ENCODE peak calls at places on chromosomes 3 and 15, in five cellular contexts. X is cardiac fibroblast, I is neural progenitor cell, Y is HL-60, U is epithelial cell of proximal tubule. S is an unnamed sample.

GRCh38 chr3:194871143-194871863 is 185.6 kb downstream of the FAM43A start:
- DNase-seq in Y (no peak), I (peak), X (peak), U (no peak), S (peak)

GRCh38 chr3:49199244-49199899 is 28.0 kb downstream of the KLHDC8B start:
- DNase-seq in I (no peak), Y (no peak), X (peak), U (no peak), S (peak)

GRCh38 chr3:107208100-107208499 is 169.1 kb upstream of the CCDC54 start:
- DNase-seq in U (peak), X (peak), I (peak), Y (no peak), S (peak)

GRCh38 chr3:127438951-127439350 is 151.1 kb upstream of the PRR20G start:
- DNase-seq in I (no peak), U (no peak), Y (no peak), X (no peak), S (no peak)

GRCh38 chr3:180615954-180616353 is 14.0 kb downstream of the TTC14 start:
- DNase-seq in X (no peak), U (no peak), Y (no peak), I (peak), S (no peak)

GRCh38 chr15:41502787-41503668 is 9.4 kb downstream of the ITPKA start:
- DNase-seq in X (no peak), U (no peak), I (peak), Y (peak), S (no peak)

GRCh38 chr3:159928692-159929091 is 59.9 kb upstream of the IL12A start:
- DNase-seq in Y (no peak), I (no peak), U (peak), X (peak), S (peak)

GRCh38 chr15:101538177-101538576 is 48.7 kb upstream of the PCSK6 start:
- DNase-seq in U (no peak), Y (no peak), X (no peak), I (no peak), S (no peak)

GRCh38 chr3:64133991-64134390 is 91.3 kb downstream of the PRICKLE2 start:
- DNase-seq in I (no peak), U (no peak), X (no peak), Y (no peak), S (no peak)

GRCh38 chr3:151926956-151927355 is 53.5 kb downstream of the SUCNR1 start:
- DNase-seq in Y (no peak), X (no peak), U (peak), I (no peak), S (peak)

GRCh38 chr3:150183619-150184425 is 213.1 kb upstream of the PFN2 start:
- DNase-seq in I (peak), Y (peak), X (peak), U (peak), S (peak)

GRCh38 chr3:141412936-141413354 is 44.6 kb downstream of the ZBTB38 start:
- DNase-seq in U (no peak), I (peak), Y (no peak), X (peak), S (peak)

GRCh38 chr3:114155370-114155821 is 23.5 kb downstream of the DRD3 start:
- DNase-seq in Y (peak), X (peak), I (peak), U (no peak), S (peak)

GRCh38 chr3:12622335-12622734 is 41.6 kb downstream of the RAF1 start:
- DNase-seq in Y (peak), U (no peak), X (no peak), I (no peak), S (no peak)

GRCh38 chr3:154181127-154181691 is 60.0 kb downstream of the ARHGEF26 start:
- DNase-seq in I (peak), X (peak), U (no peak), Y (no peak), S (no peak)

GRCh38 chr3:40847571-40847992 is 322.8 kb downstream of the ZNF621 start:
- DNase-seq in U (no peak), Y (no peak), I (peak), X (peak), S (no peak)

GRCh38 chr15:60966316-60966715 is 262.8 kb downstream of the RORA start:
- DNase-seq in I (no peak), X (no peak), Y (no peak), U (no peak), S (peak)

GRCh38 chr3:78275420-78275852 is 1235.5 kb downstream of the ROBO2 start:
- DNase-seq in X (no peak), Y (no peak), I (no peak), U (no peak), S (no peak)

GRCh38 chr15:73482184-73482583 is 39.2 kb downstream of the REC114 start:
- DNase-seq in U (no peak), Y (peak), X (no peak), I (no peak), S (no peak)

GRCh38 chr15:66023322-66023972 is 154.2 kb downstream of the RAB11A start:
- DNase-seq in X (no peak), I (peak), U (no peak), Y (no peak), S (no peak)

GRCh38 chr3:55721716-55722484 is 234.8 kb upstream of the WNT5A start:
- DNase-seq in X (peak), I (peak), Y (no peak), U (no peak), S (peak)

GRCh38 chr15:40470423-40471104 is at the start of gene CHST14:
- DNase-seq in Y (peak), X (peak), I (peak), U (no peak), S (peak)

GRCh38 chr3:170848294-170848917 is 21.6 kb downstream of the RPL22L1 start:
- DNase-seq in I (no peak), Y (no peak), U (no peak), X (peak), S (no peak)

GRCh38 chr3:184503647-184504046 is 57.9 kb upstream of the EPHB3 start:
- DNase-seq in Y (no peak), X (no peak), U (no peak), I (no peak), S (no peak)

GRCh38 chr15:49460411-49460941 is 37.4 kb downstream of the FGF7 start:
- DNase-seq in I (no peak), U (no peak), X (peak), Y (no peak), S (no peak)

GRCh38 chr15:99393641-99394040 is 142.4 kb downstream of the LRRC28 start:
- DNase-seq in U (no peak), I (no peak), Y (no peak), X (no peak), S (no peak)

GRCh38 chr15:74957301-74958035 is 896 bp upstream of the RPP25 start:
- DNase-seq in U (no peak), I (peak), X (peak), Y (no peak), S (peak)

GRCh38 chr15:74954515-74954914 is 2.1 kb downstream of the RPP25 start:
- DNase-seq in X (peak), I (peak), Y (no peak), U (no peak), S (peak)

GRCh38 chr15:74955017-74955416 is 1.6 kb downstream of the RPP25 start:
- DNase-seq in X (peak), U (no peak), Y (no peak), I (no peak), S (no peak)

GRCh38 chr15:74956648-74957300 is at the start of gene RPP25:
- DNase-seq in I (peak), U (no peak), X (peak), Y (peak), S (peak)

GRCh38 chr15:74955796-74956647 is 550 bp downstream of the RPP25 start:
- DNase-seq in I (peak), X (peak), Y (peak), U (no peak), S (peak)
- TF ChIP-seq CTCF in I (peak), X (peak), Y (no peak), U (peak), S (peak)

DNA sequence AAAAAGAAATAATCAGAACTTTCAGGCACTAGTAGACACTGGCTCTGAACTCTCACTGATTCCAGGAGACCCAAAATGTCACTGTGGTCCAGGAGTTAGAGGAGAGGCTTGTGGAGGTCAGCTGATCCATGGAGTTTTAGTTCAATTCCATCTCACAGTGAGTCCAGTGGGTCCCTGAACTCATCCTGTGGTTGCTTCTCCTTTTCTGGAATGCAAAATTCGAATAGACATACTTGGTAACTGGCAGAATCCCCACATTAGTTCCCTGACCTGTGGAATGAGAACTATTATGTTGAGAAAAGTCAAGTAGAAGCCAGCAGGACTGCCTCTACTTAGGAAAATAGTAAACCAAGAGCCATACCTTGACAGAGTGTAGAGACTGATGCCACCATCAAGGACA is 87.3 kb upstream of the OXTR start:
- DNase-seq in I (no peak), Y (no peak), X (no peak), U (no peak), S (no peak)
- H3K4me3 ChIP-seq in I (no peak), Y (no peak), X (no peak), U (no peak), S (no peak)

GRCh38 chr3:166453472-166453871 is 616.2 kb upstream of the BCHE start:
- DNase-seq in X (no peak), Y (no peak), U (no peak), I (no peak), S (no peak)

GRCh38 chr3:166451997-166452396 is 614.8 kb upstream of the BCHE start:
- DNase-seq in Y (no peak), X (no peak), U (no peak), I (no peak), S (no peak)

GRCh38 chr3:166457382-166457781 is 620.2 kb upstream of the BCHE start:
- DNase-seq in Y (no peak), U (no peak), X (no peak), I (no peak), S (no peak)

GRCh38 chr3:166456291-166456690 is 619.1 kb upstream of the BCHE start:
- DNase-seq in Y (no peak), I (no peak), U (no peak), X (no peak), S (no peak)

DNA sequence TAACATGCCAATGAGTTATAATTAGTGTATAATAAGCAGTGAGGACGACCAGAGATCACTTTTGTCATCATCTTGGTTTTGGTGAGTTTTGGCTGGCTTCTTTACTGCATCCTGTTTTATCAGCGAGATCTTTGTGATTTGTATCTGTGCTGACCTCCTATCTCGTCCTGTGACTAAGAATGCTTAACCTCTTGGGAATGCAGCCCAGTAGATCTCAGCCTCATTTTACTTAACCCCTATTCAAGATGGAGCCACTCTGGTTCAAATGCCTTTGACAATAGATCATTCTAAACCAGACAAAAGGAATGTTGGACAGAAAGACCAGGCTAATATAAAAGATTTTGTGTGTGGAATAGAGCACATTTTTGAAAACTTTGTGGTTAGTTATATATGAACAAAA is 618.5 kb upstream of the BCHE start:
- DNase-seq in I (no peak), Y (no peak), U (no peak), X (no peak), S (no peak)
- TF ChIP-seq CTCF in I (no peak), Y (no peak), U (no peak), X (no peak), S (no peak)

GRCh38 chr15:70710714-70711113 is 52.6 kb downstream of the UACA start:
- DNase-seq in U (no peak), Y (no peak), I (no peak), X (no peak), S (no peak)

GRCh38 chr15:70714575-70714974 is 48.8 kb downstream of the UACA start:
- DNase-seq in X (peak), Y (peak), U (no peak), I (no peak), S (no peak)

GRCh38 chr15:70715840-70716510 is 47.4 kb downstream of the UACA start:
- DNase-seq in I (no peak), X (no peak), Y (no peak), U (no peak), S (no peak)

GRCh38 chr15:70717237-70717793 is 46.0 kb downstream of the UACA start:
- DNase-seq in I (no peak), U (no peak), X (no peak), Y (no peak), S (no peak)

GRCh38 chr15:70713547-70714414 is 49.6 kb downstream of the UACA start:
- DNase-seq in U (peak), Y (no peak), I (peak), X (peak), S (no peak)
- H3K4me3 ChIP-seq in U (no peak), Y (no peak), I (no peak), X (no peak), S (no peak)

DNA sequence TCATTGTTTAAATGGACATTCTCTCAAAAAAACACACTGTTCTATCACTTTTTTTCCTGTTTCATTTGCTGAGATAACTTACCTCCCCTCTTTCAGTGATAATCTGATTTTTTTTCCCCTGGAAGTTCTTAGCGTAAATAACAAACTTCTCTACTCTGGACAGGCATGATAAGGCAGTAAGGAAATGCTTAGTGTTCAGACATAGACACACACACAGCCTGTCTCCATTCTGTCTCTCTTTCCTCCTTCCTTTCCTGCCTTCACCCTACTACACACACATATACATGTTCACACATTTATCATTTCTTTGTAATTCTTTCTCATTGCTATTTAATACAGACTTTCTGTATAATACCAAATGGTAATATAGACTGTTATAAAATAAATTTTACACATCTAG is 470.8 kb upstream of the ROBO1 start:
- DNase-seq in Y (no peak), U (no peak), X (no peak), I (no peak), S (no peak)
- TF ChIP-seq CTCF in Y (no peak), U (no peak), X (no peak), I (no peak), S (no peak)

DNA sequence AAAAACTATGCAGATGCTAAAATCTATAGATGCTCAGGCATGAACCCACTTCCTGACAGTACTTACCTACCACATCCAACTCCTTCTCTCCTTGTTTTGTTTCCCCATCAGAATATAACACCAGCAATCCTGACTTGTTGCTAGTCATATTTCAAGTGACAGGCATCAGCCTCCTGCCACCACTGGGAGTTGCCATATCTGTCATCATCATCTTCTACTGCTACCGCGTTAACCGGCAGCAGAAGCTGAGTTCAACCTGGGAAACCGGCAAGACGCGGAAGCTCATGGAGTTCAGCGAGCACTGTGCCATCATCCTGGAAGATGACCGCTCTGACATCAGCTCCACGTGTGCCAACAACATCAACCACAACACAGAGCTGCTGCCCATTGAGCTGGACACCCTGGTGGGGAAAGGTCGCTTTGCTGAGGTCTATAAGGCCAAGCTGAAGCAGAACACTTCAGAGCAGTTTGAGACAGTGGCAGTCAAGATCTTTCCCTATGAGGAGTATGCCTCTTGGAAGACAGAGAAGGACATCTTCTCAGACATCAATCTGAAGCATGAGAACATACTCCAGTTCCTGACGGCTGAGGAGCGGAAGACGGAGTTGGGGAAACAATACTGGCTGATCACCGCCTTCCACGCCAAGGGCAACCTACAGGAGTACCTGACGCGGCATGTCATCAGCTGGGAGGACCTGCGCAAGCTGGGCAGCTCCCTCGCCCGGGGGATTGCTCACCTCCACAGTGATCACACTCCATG is 65.3 kb downstream of the TGFBR2 start:
- DNase-seq in I (no peak), Y (no peak), X (no peak), U (no peak), S (no peak)
- H3K4me3 ChIP-seq in I (no peak), Y (no peak), X (no peak), U (no peak), S (no peak)